ENCODE peak calls at places on chromosome 10, in six cellular contexts. I, H, T, J, S and K are unnamed samples.

GRCh38 chr10:52312999-52313349 is 1.1 kb upstream of the DKK1 start:
- DNase-seq in I (no peak), H (no peak), T (no peak), J (no peak), S (peak; percentile 40), K (no peak)

GRCh38 chr10:6499974-6500373 is 80.1 kb downstream of the PRKCQ start:
- DNase-seq in I (no peak), H (no peak), T (no peak), J (no peak), S (no peak), K (no peak)

GRCh38 chr10:95282115-95282514 is 8.7 kb downstream of the PDLIM1 start:
- DNase-seq in I (no peak), H (no peak), T (no peak), J (no peak), S (no peak), K (no peak)

GRCh38 chr10:127909716-127910463 is 3.0 kb downstream of the PTPRE start:
- DNase-seq in I (no peak), H (no peak), T (no peak), J (no peak), S (no peak), K (no peak)

GRCh38 chr10:33974976-33975478 is 640.6 kb upstream of the NRP1 start:
- DNase-seq in I (peak; percentile 24), H (peak; percentile 40), T (no peak), J (no peak), S (no peak), K (no peak)

GRCh38 chr10:109914966-109915365 is 8.3 kb downstream of the XPNPEP1 start:
- DNase-seq in I (peak; percentile 11), H (no peak), T (no peak), J (no peak), S (peak; percentile 94), K (no peak)

GRCh38 chr10:58608826-58609225 is 96.2 kb downstream of the BICC1 start:
- DNase-seq in I (no peak), H (no peak), T (no peak), J (no peak), S (no peak), K (no peak)

GRCh38 chr10:97150191-97150590 is 35.6 kb downstream of the SLIT1 start:
- DNase-seq in I (no peak), H (peak; percentile 39), T (no peak), J (no peak), S (no peak), K (no peak)

GRCh38 chr10:126892873-126893175 is 12.4 kb upstream of the DOCK1 start:
- DNase-seq in I (no peak), H (no peak), T (no peak), J (no peak), S (no peak), K (no peak)

GRCh38 chr10:115909037-115909436 is 364.0 kb downstream of the GFRA1 start:
- DNase-seq in I (no peak), H (no peak), T (no peak), J (no peak), S (no peak), K (no peak)

GRCh38 chr10:110437761-110438341 is 59.9 kb upstream of the DUSP5 start:
- DNase-seq in I (no peak), H (no peak), T (no peak), J (no peak), S (no peak), K (no peak)

GRCh38 chr10:24255907-24256306 is 47.0 kb downstream of the KIAA1217 start:
- DNase-seq in I (no peak), H (peak; percentile 51), T (no peak), J (no peak), S (no peak), K (no peak)

GRCh38 chr10:49518982-49519578 is 19.8 kb downstream of the ERCC6 start:
- DNase-seq in I (peak; percentile 50), H (peak; percentile 44), T (peak; percentile 39), J (no peak), S (peak; percentile 54), K (peak; percentile 15)

GRCh38 chr10:131824371-131825149 is 76.2 kb upstream of the PPP2R2D start:
- DNase-seq in I (no peak), H (no peak), T (no peak), J (no peak), S (peak; percentile 3), K (no peak)

GRCh38 chr10:33421789-33422188 is 87.3 kb upstream of the NRP1 start:
- DNase-seq in I (no peak), H (peak; percentile 29), T (no peak), J (no peak), S (peak; percentile 85), K (no peak)

GRCh38 chr10:4099202-4099601 is 314.2 kb upstream of the KLF6 start:
- DNase-seq in I (no peak), H (no peak), T (no peak), J (no peak), S (no peak), K (no peak)

GRCh38 chr10:91378061-91378460 is 32.1 kb upstream of the HECTD2 start:
- DNase-seq in I (no peak), H (no peak), T (no peak), J (no peak), S (peak; percentile 68), K (no peak)

GRCh38 chr10:128178319-128178937 is 52.2 kb upstream of the MKI67 start:
- DNase-seq in I (peak; percentile 3), H (peak; percentile 4), T (no peak), J (no peak), S (peak; percentile 8), K (peak; percentile 22)

GRCh38 chr10:17872191-17873091 is 63.3 kb downstream of the MRC1 start:
- DNase-seq in I (no peak), H (no peak), T (no peak), J (no peak), S (peak; percentile 31), K (no peak)

GRCh38 chr10:101230185-101230917 is 1.1 kb upstream of the LBX1 start:
- DNase-seq in I (peak; percentile 59), H (no peak), T (no peak), J (no peak), S (no peak), K (no peak)

GRCh38 chr10:79429751-79430150 is 15.7 kb downstream of the ZCCHC24 start:
- DNase-seq in I (no peak), H (no peak), T (no peak), J (no peak), S (no peak), K (no peak)

GRCh38 chr10:132322621-132323048 is 9.4 kb upstream of the LRRC27 start:
- DNase-seq in I (no peak), H (peak; percentile 45), T (no peak), J (no peak), S (no peak), K (no peak)

GRCh38 chr10:76270464-76270863 is 839.0 kb downstream of the LRMDA start:
- DNase-seq in I (peak; percentile 88), H (no peak), T (no peak), J (no peak), S (no peak), K (no peak)

GRCh38 chr10:132809237-132810140 is 23.5 kb upstream of the NKX6-2 start:
- DNase-seq in I (no peak), H (no peak), T (no peak), J (no peak), S (no peak), K (no peak)

GRCh38 chr10:62919776-62920175 is 103.6 kb upstream of the EGR2 start:
- DNase-seq in I (no peak), H (no peak), T (no peak), J (no peak), S (no peak), K (no peak)

GRCh38 chr10:33337335-33337854 is 2.9 kb upstream of the NRP1 start:
- DNase-seq in I (peak; percentile 37), H (peak; percentile 44), T (no peak), J (no peak), S (peak; percentile 52), K (no peak)

GRCh38 chr10:11663763-11664555 is 52.5 kb upstream of the USP6NL start:
- DNase-seq in I (peak; percentile 65), H (no peak), T (peak; percentile 45), J (peak; percentile 47), S (no peak), K (peak; percentile 31)

GRCh38 chr10:104268691-104269645 is at the start of gene GSTO2:
- DNase-seq in I (peak; percentile 97), H (peak; percentile 100), T (peak; percentile 96), J (peak; percentile 98), S (peak; percentile 98), K (peak; percentile 98)

GRCh38 chr10:60798870-60799269 is 20.6 kb downstream of the CDK1 start:
- DNase-seq in I (no peak), H (no peak), T (no peak), J (no peak), S (no peak), K (no peak)

GRCh38 chr10:77372400-77372799 is 265.2 kb downstream of the KCNMA1 start:
- DNase-seq in I (no peak), H (no peak), T (no peak), J (no peak), S (no peak), K (no peak)

GRCh38 chr10:34405611-34406462 is 409.3 kb downstream of the PARD3 start:
- DNase-seq in I (peak; percentile 18), H (no peak), T (no peak), J (no peak), S (peak; percentile 33), K (no peak)

GRCh38 chr10:78700413-78700812 is 368.4 kb upstream of the ZMIZ1 start:
- DNase-seq in I (peak; percentile 47), H (peak; percentile 60), T (no peak), J (no peak), S (peak; percentile 31), K (no peak)

GRCh38 chr10:97222346-97222961 is 36.7 kb upstream of the SLIT1 start:
- DNase-seq in I (peak; percentile 54), H (no peak), T (no peak), J (no peak), S (no peak), K (no peak)

GRCh38 chr10:89337493-89337892 is 9.7 kb downstream of the IFIT3 start:
- DNase-seq in I (no peak), H (no peak), T (no peak), J (no peak), S (peak; percentile 90), K (no peak)

GRCh38 chr10:110323503-110323902 is 18.8 kb upstream of the SMNDC1 start:
- DNase-seq in I (no peak), H (no peak), T (no peak), J (no peak), S (peak; percentile 94), K (no peak)

GRCh38 chr10:92839191-92840085 is 8.9 kb upstream of the EXOC6 start:
- DNase-seq in I (peak; percentile 75), H (peak; percentile 79), T (no peak), J (peak; percentile 23), S (no peak), K (no peak)

GRCh38 chr10:95987685-95988426 is 55.5 kb upstream of the CCNJ start:
- DNase-seq in I (no peak), H (no peak), T (no peak), J (no peak), S (no peak), K (peak; percentile 9)